ENCODE peak calls at places on chromosomes 3 and 15, in four cellular contexts. F is H7, V is AG04450, O is CD14-positive monocyte. J is an unnamed sample.
A peak's percentile ranks its signal among the peaks of the same experiment; 100 is the strongest.

GRCh38 chr15:28099555-28100140 is 533 bp upstream of the OCA2 start:
- DNase-seq in F (no peak), V (no peak), O (no peak), J (no peak)

GRCh38 chr3:48688032-48688736 is 2.5 kb upstream of the NCKIPSD start:
- DNase-seq in F (no peak), V (peak; percentile 75), O (no peak), J (peak; percentile 58)

GRCh38 chr3:154323921-154324738 is at the start of gene DHX36:
- DNase-seq in F (peak; percentile 80), V (peak; percentile 76), O (peak; percentile 87), J (peak; percentile 93)

GRCh38 chr3:108494862-108495531 is 15.4 kb downstream of the MYH15 start:
- DNase-seq in F (no peak), V (no peak), O (no peak), J (no peak)

GRCh38 chr15:40338921-40339620 is 1.7 kb downstream of the CCDC9B start:
- DNase-seq in F (no peak), V (peak; percentile 74), O (no peak), J (no peak)

GRCh38 chr15:64552281-64552948 is 92.0 kb downstream of the ZNF609 start:
- DNase-seq in F (no peak), V (no peak), O (no peak), J (no peak)

GRCh38 chr3:107085261-107085660 is 292.0 kb upstream of the CCDC54 start:
- DNase-seq in F (no peak), V (no peak), O (no peak), J (no peak)

GRCh38 chr3:8888296-8888915 is 74.9 kb downstream of the RAD18 start:
- DNase-seq in F (no peak), V (peak; percentile 66), O (no peak), J (no peak)

GRCh38 chr15:90681480-90681879 is 35.7 kb upstream of the BLM start:
- DNase-seq in F (peak; percentile 2), V (peak; percentile 49), O (no peak), J (no peak)

GRCh38 chr15:76533060-76533955 is 196.7 kb downstream of the ISL2 start:
- DNase-seq in F (no peak), V (no peak), O (peak; percentile 44), J (no peak)

GRCh38 chr15:39447431-39447830 is 133.4 kb upstream of the THBS1 start:
- DNase-seq in F (peak; percentile 13), V (no peak), O (no peak), J (no peak)

GRCh38 chr3:24832878-24833277 is 338.2 kb upstream of the THRB start:
- DNase-seq in F (no peak), V (no peak), O (no peak), J (no peak)

GRCh38 chr3:9986230-9986725 is 363 bp downstream of the EMC3 start:
- DNase-seq in F (no peak), V (no peak), O (no peak), J (no peak)

GRCh38 chr3:170908235-170909116 is at the start of gene EIF5A2:
- DNase-seq in F (peak; percentile 97), V (peak; percentile 82), O (peak; percentile 93), J (peak; percentile 98)

GRCh38 chr15:69141286-69141701 is 19.1 kb upstream of the GLCE start:
- DNase-seq in F (no peak), V (no peak), O (no peak), J (peak; percentile 43)